ENCODE peak calls at places on chromosome 6, in eight cellular contexts. Y is stomach, M is adrenal gland, H is OCI-LY7, S is psoas muscle, U is testis, R is uterus, C is left ventricle myocardium inferior. K is an unnamed sample. For H3K36me3 and H3K9me3, the result is how much of the 10 kb centered on the place peaks cover.

GRCh38 chr6:72182337-72183246 is 296.2 kb downstream of the RIMS1 start:
- DNase-seq in S (peak), U (peak), R (no peak), M (no peak), C (no peak), H (no peak), Y (peak), K (peak)

GRCh38 chr6:85923013-85923430 is 280.3 kb upstream of the SYNCRIP start:
- DNase-seq in H (peak), S (no peak), Y (no peak), M (peak), R (no peak), U (peak), C (no peak), K (peak)

GRCh38 chr6:1778693-1779235 is 169.0 kb downstream of the FOXC1 start:
- DNase-seq in Y (no peak), S (no peak), M (no peak), R (no peak), H (no peak), C (no peak), U (no peak), K (no peak)

GRCh38 chr6:135572051-135572450 is 74.5 kb upstream of the AHI1 start:
- DNase-seq in Y (no peak), M (no peak), R (no peak), U (no peak), H (no peak), C (no peak), S (no peak), K (no peak)

GRCh38 chr6:39568896-39569295 is 156.3 kb downstream of the KIF6 start:
- DNase-seq in U (no peak), C (no peak), R (no peak), M (no peak), Y (no peak), S (no peak), H (no peak), K (no peak)

GRCh38 chr6:44219053-44219814 is 2.5 kb downstream of the MYMX start:
- DNase-seq in Y (peak), C (peak), M (peak), R (peak), U (peak), S (peak), H (peak), K (peak)

GRCh38 chr6:126112171-126112632 is 125.9 kb downstream of the TRMT11 start:
- DNase-seq in C (no peak), S (no peak), H (no peak), Y (no peak), M (no peak), R (no peak), U (no peak), K (no peak)

GRCh38 chr6:147604373-147604772 is 95.9 kb downstream of the SAMD5 start:
- DNase-seq in R (no peak), H (no peak), U (no peak), S (no peak), Y (no peak), M (no peak), C (no peak), K (no peak)

GRCh38 chr6:118697554-118697953 is 46.2 kb upstream of the CEP85L start:
- DNase-seq in H (no peak), S (peak), C (no peak), U (no peak), Y (no peak), M (no peak), R (no peak), K (no peak)

GRCh38 chr6:150659046-150659763 is 59.5 kb downstream of the PLEKHG1 start:
- DNase-seq in Y (peak), S (no peak), C (no peak), H (no peak), M (no peak), R (no peak), U (no peak), K (no peak)

GRCh38 chr6:88177961-88178464 is 11.9 kb upstream of the CNR1 start:
- DNase-seq in Y (no peak), M (no peak), C (no peak), S (no peak), H (peak), U (no peak), R (no peak), K (no peak)

GRCh38 chr6:42498473-42499128 is 46.9 kb upstream of the TRERF1 start:
- DNase-seq in R (no peak), M (no peak), Y (no peak), C (peak), S (no peak), U (no peak), H (no peak), K (no peak)

GRCh38 chr6:52746213-52746612 is 17.1 kb downstream of the GSTA2 start:
- DNase-seq in C (no peak), R (no peak), U (peak), M (no peak), H (no peak), S (no peak), Y (no peak), K (no peak)

GRCh38 chr6:53879608-53880007 is 84.8 kb downstream of the LRRC1 start:
- DNase-seq in S (no peak), U (no peak), M (no peak), Y (no peak), H (no peak), R (no peak), C (no peak), K (no peak)

GRCh38 chr6:105991561-105992314 is 94.4 kb upstream of the PRDM1 start:
- DNase-seq in R (peak), Y (peak), M (no peak), U (peak), C (no peak), S (no peak), H (peak), K (peak)

GRCh38 chr6:42453649-42454427 is 2.1 kb upstream of the TRERF1 start:
- DNase-seq in M (peak), R (peak), C (peak), S (peak), Y (peak), U (peak), H (no peak), K (peak)

GRCh38 chr6:7544597-7544996 is 3.1 kb downstream of the DSP start:
- DNase-seq in Y (no peak), M (no peak), H (no peak), U (no peak), S (no peak), C (no peak), R (no peak), K (no peak)

GRCh38 chr6:17583811-17584210 is 16.3 kb upstream of the FAM8A1 start:
- DNase-seq in S (no peak), H (no peak), Y (no peak), C (no peak), R (peak), M (no peak), U (no peak), K (no peak)

GRCh38 chr6:22141271-22141745 is 155.5 kb downstream of the PRL start:
- DNase-seq in S (no peak), R (peak), Y (no peak), H (no peak), U (no peak), C (no peak), M (peak), K (peak)

GRCh38 chr6:151092561-151092960 is 147.2 kb upstream of the AKAP12 start:
- DNase-seq in S (no peak), C (no peak), Y (no peak), U (no peak), H (no peak), M (no peak), R (no peak), K (no peak)

GRCh38 chr6:156868385-156868784 is 91.2 kb downstream of the ARID1B start:
- DNase-seq in H (no peak), U (no peak), M (no peak), R (no peak), S (no peak), Y (no peak), C (no peak), K (no peak)

GRCh38 chr6:44039839-44040350 is 87.4 kb downstream of the MRPL14 start:
- DNase-seq in U (no peak), R (no peak), C (no peak), S (no peak), Y (no peak), H (no peak), M (peak), K (no peak)

GRCh38 chr6:26155066-26155925 is 68.1 kb downstream of the HFE start:
- DNase-seq in S (peak), R (peak), U (peak), C (peak), Y (no peak), H (peak), M (no peak), K (peak)

GRCh38 chr6:25447570-25447929 is 168.4 kb downstream of the CARMIL1 start:
- DNase-seq in H (no peak), R (no peak), U (no peak), Y (no peak), C (no peak), M (peak), S (no peak), K (no peak)

GRCh38 chr6:25042599-25042936 is 106.8 kb upstream of the RIPOR2 start:
- DNase-seq in H (peak), C (no peak), M (no peak), Y (no peak), R (no peak), S (no peak), U (no peak), K (no peak)

GRCh38 chr6:169288591-169288990 is 34.9 kb upstream of the THBS2 start:
- DNase-seq in S (peak), R (no peak), M (no peak), H (no peak), Y (no peak), C (peak), U (no peak), K (no peak)

GRCh38 chr6:116887168-116887567 is 10.1 kb downstream of the RFX6 start:
- DNase-seq in S (no peak), C (no peak), H (no peak), R (no peak), M (no peak), Y (no peak), U (no peak), K (no peak)

GRCh38 chr6:161536141-161536735 is 262.4 kb upstream of the AGPAT4 start:
- DNase-seq in M (no peak), U (no peak), H (no peak), R (no peak), Y (no peak), S (no peak), C (no peak), K (no peak)

GRCh38 chr6:83168556-83168955 is 24.5 kb downstream of the PGM3 start:
- DNase-seq in Y (no peak), H (no peak), C (no peak), M (no peak), S (no peak), U (no peak), R (no peak), K (no peak)

GRCh38 chr6:83169096-83169495 is 24.0 kb downstream of the PGM3 start:
- DNase-seq in Y (no peak), S (no peak), M (no peak), H (no peak), U (no peak), C (no peak), R (no peak), K (no peak)

GRCh38 chr6:83167726-83168278 is 25.3 kb downstream of the PGM3 start:
- DNase-seq in S (no peak), M (no peak), R (no peak), C (no peak), Y (no peak), H (no peak), U (no peak), K (no peak)

GRCh38 chr6:83169511-83169910 is 23.6 kb downstream of the PGM3 start:
- DNase-seq in C (no peak), S (no peak), H (no peak), U (no peak), Y (no peak), R (no peak), M (no peak), K (no peak)
- H3K36me3 ChIP-seq in C (half or more), S (half or more), H (half or more), U (under half), Y (half or more), R (under half), M (half or more), K (under half)

GRCh38 chr6:31899215-31899614 is 1.7 kb upstream of the EHMT2 start:
- DNase-seq in U (no peak), H (no peak), R (no peak), Y (no peak), C (no peak), S (no peak), M (no peak), K (no peak)

GRCh38 chr6:31898200-31899011 is 908 bp upstream of the EHMT2 start:
- DNase-seq in C (no peak), H (peak), U (peak), S (no peak), M (no peak), R (no peak), Y (no peak), K (peak)

GRCh38 chr6:31896856-31897611 is 464 bp downstream of the EHMT2 start:
- DNase-seq in S (no peak), M (no peak), Y (no peak), R (no peak), H (peak), U (no peak), C (no peak), K (peak)

GRCh38 chr6:31897612-31898199 is at the start of gene EHMT2:
- DNase-seq in U (peak), H (peak), Y (peak), S (peak), R (peak), M (peak), C (peak), K (peak)

DNA sequence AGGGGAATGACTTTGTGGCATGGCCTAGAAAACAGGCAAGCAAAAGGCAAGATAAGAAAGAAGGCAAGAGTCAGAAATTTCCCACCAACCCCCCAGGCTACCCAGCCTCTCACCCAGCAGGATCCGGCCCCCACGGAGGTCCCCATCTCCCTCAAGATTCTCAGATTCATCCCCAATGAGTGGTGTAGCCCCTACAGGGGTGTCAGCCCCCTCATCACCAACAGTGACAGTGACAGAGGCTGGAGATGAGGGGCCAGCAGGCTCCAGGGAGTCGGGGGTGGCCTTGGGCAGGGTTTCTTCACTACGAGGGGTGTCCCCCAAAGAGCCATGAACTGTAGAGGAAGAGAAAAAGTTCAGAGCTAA is 1.0 kb downstream of the EHMT2 start:
- DNase-seq in U (no peak), C (no peak), R (no peak), Y (no peak), M (no peak), H (no peak), S (no peak), K (no peak)
- H3K9me3 ChIP-seq in U (under half), C (under half), R (under half), Y (under half), M (under half), H (under half), S (under half), K (under half)

GRCh38 chr6:144809120-144809519 is 524.0 kb downstream of the UTRN start:
- DNase-seq in H (no peak), M (no peak), C (no peak), Y (no peak), R (no peak), U (no peak), S (no peak), K (no peak)
- TF ChIP-seq CTCF in H (no peak), M (no peak), C (no peak), Y (no peak), R (no peak), U (no peak), S (no peak), K (no peak)

GRCh38 chr6:160054271-160054670 is 67.3 kb upstream of the SLC22A1 start:
- DNase-seq in U (no peak), H (no peak), C (no peak), R (no peak), S (no peak), M (no peak), Y (no peak), K (no peak)

GRCh38 chr6:160049346-160049745 is 72.3 kb upstream of the SLC22A1 start:
- DNase-seq in R (no peak), Y (no peak), M (no peak), S (no peak), H (no peak), U (no peak), C (no peak), K (no peak)

GRCh38 chr6:160051390-160051789 is 70.2 kb upstream of the SLC22A1 start:
- DNase-seq in Y (no peak), C (no peak), R (no peak), S (no peak), M (no peak), U (no peak), H (no peak), K (no peak)

GRCh38 chr6:160048471-160048870 is 73.1 kb upstream of the SLC22A1 start:
- DNase-seq in R (no peak), M (no peak), U (no peak), H (no peak), S (no peak), Y (no peak), C (no peak), K (no peak)

GRCh38 chr6:160050022-160050421 is 71.6 kb upstream of the SLC22A1 start:
- DNase-seq in S (no peak), M (no peak), C (no peak), R (no peak), Y (no peak), H (no peak), U (no peak), K (no peak)
- H3K36me3 ChIP-seq in S (half or more), M (half or more), C (half or more), R (under half), Y (half or more), H (half or more), U (under half), K (under half)

DNA sequence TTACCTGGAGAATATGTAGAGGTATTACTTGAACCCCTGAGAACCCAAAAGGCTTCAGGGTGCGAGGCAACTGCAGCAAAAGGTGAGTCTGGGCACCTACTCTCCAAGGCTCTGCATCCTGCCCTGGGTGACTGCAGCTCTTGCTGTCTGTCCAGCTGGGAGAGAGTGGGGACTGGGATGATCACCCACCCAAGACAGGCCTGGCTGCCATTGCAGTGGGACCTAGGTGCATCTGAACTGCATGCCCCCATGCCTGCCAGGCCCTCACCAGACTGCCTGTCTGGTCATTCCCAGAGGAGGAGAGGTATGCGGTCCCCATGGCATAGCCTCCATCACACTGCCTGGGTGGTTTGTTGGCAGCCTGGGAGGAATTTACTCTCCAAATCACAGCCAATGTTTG is 563.9 kb downstream of the TFAP2A start:
- DNase-seq in M (no peak), U (no peak), Y (no peak), H (no peak), R (no peak), C (no peak), S (no peak), K (no peak)
- H3K9me3 ChIP-seq in M (under half), U (under half), Y (under half), H (under half), R (under half), C (half or more), S (under half), K (under half)

GRCh38 chr6:48447251-48447650 is 336.3 kb upstream of the PTCHD4 start:
- DNase-seq in S (no peak), M (no peak), H (no peak), C (no peak), R (no peak), U (no peak), Y (no peak), K (no peak)

GRCh38 chr6:48449002-48449401 is 338.0 kb upstream of the PTCHD4 start:
- DNase-seq in M (no peak), C (no peak), S (no peak), U (no peak), R (no peak), H (no peak), Y (no peak), K (no peak)
- TF ChIP-seq CTCF in M (no peak), C (no peak), S (no peak), U (no peak), R (no peak), H (no peak), Y (no peak), K (no peak)